ENCODE peak calls at places on chromosomes 5 and 9, in eight cellular contexts. One of them, this sample, is unnamed.

GRCh38 chr5:126015244-126016054 is 407.8 kb upstream of the GRAMD2B start:
- DNase-seq in uterus: no peak
- DNase-seq in stomach: no peak
- DNase-seq in small intestine: no peak
- DNase-seq in suprapubic skin: no peak
- DNase-seq in iPS DF 6.9: no peak
- DNase-seq in fibroblast of lung: peak; percentile 93
- DNase-seq in endothelial cell of umbilical vein: peak; percentile 18
- DNase-seq in this sample: peak; percentile 24

GRCh38 chr5:151171521-151171920 is 13.9 kb upstream of the ANXA6 start:
- DNase-seq in uterus: no peak
- DNase-seq in iPS DF 6.9: no peak
- DNase-seq in endothelial cell of umbilical vein: no peak
- DNase-seq in fibroblast of lung: no peak
- DNase-seq in small intestine: no peak
- DNase-seq in suprapubic skin: no peak
- DNase-seq in stomach: no peak
- DNase-seq in this sample: no peak

GRCh38 chr9:71587576-71588362 is 180.5 kb downstream of the CEMIP2 start:
- DNase-seq in small intestine: no peak
- DNase-seq in iPS DF 6.9: no peak
- DNase-seq in endothelial cell of umbilical vein: no peak
- DNase-seq in uterus: no peak
- DNase-seq in suprapubic skin: no peak
- DNase-seq in fibroblast of lung: peak; percentile 26
- DNase-seq in stomach: no peak
- DNase-seq in this sample: peak; percentile 86

GRCh38 chr9:116541402-116541801 is 145.7 kb upstream of the TRIM32 start:
- DNase-seq in stomach: no peak
- DNase-seq in endothelial cell of umbilical vein: no peak
- DNase-seq in uterus: no peak
- DNase-seq in iPS DF 6.9: no peak
- DNase-seq in fibroblast of lung: no peak
- DNase-seq in suprapubic skin: no peak
- DNase-seq in small intestine: peak; percentile 29
- DNase-seq in this sample: no peak

GRCh38 chr5:66818935-66819328 is 222.7 kb downstream of the MAST4 start:
- DNase-seq in iPS DF 6.9: no peak
- DNase-seq in endothelial cell of umbilical vein: no peak
- DNase-seq in stomach: no peak
- DNase-seq in small intestine: no peak
- DNase-seq in fibroblast of lung: no peak
- DNase-seq in uterus: no peak
- DNase-seq in suprapubic skin: no peak
- DNase-seq in this sample: no peak

GRCh38 chr5:42057254-42057690 is 132.2 kb downstream of the FBXO4 start:
- DNase-seq in endothelial cell of umbilical vein: peak; percentile 51
- DNase-seq in stomach: peak; percentile 57
- DNase-seq in suprapubic skin: no peak
- DNase-seq in fibroblast of lung: peak; percentile 15
- DNase-seq in small intestine: peak; percentile 39
- DNase-seq in iPS DF 6.9: peak; percentile 57
- DNase-seq in uterus: no peak
- DNase-seq in this sample: no peak

GRCh38 chr5:141948812-141949211 is 9.2 kb downstream of the PCDH12 start:
- DNase-seq in iPS DF 6.9: no peak
- DNase-seq in uterus: no peak
- DNase-seq in small intestine: no peak
- DNase-seq in stomach: no peak
- DNase-seq in suprapubic skin: no peak
- DNase-seq in endothelial cell of umbilical vein: no peak
- DNase-seq in fibroblast of lung: no peak
- DNase-seq in this sample: no peak

GRCh38 chr9:112555091-112555643 is 68.5 kb downstream of the KIAA1958 start:
- DNase-seq in small intestine: no peak
- DNase-seq in suprapubic skin: no peak
- DNase-seq in stomach: no peak
- DNase-seq in iPS DF 6.9: no peak
- DNase-seq in uterus: no peak
- DNase-seq in fibroblast of lung: no peak
- DNase-seq in endothelial cell of umbilical vein: no peak
- DNase-seq in this sample: peak; percentile 14

GRCh38 chr9:80701061-80701460 is 988.3 kb downstream of the TLE1 start:
- DNase-seq in endothelial cell of umbilical vein: no peak
- DNase-seq in iPS DF 6.9: no peak
- DNase-seq in stomach: no peak
- DNase-seq in small intestine: no peak
- DNase-seq in uterus: no peak
- DNase-seq in suprapubic skin: no peak
- DNase-seq in fibroblast of lung: peak; percentile 60
- DNase-seq in this sample: peak; percentile 29

GRCh38 chr9:80699551-80699998 is 989.8 kb downstream of the TLE1 start:
- DNase-seq in suprapubic skin: no peak
- DNase-seq in iPS DF 6.9: no peak
- DNase-seq in endothelial cell of umbilical vein: no peak
- DNase-seq in small intestine: no peak
- DNase-seq in uterus: no peak
- DNase-seq in fibroblast of lung: peak; percentile 98
- DNase-seq in stomach: no peak
- DNase-seq in this sample: peak; percentile 98

GRCh38 chr9:80692751-80693150 is 996.6 kb downstream of the TLE1 start:
- DNase-seq in suprapubic skin: no peak
- DNase-seq in stomach: no peak
- DNase-seq in fibroblast of lung: no peak
- DNase-seq in small intestine: no peak
- DNase-seq in endothelial cell of umbilical vein: no peak
- DNase-seq in uterus: no peak
- DNase-seq in iPS DF 6.9: no peak
- DNase-seq in this sample: no peak

GRCh38 chr9:80698725-80699124 is 990.6 kb downstream of the TLE1 start:
- DNase-seq in suprapubic skin: no peak
- DNase-seq in uterus: no peak
- DNase-seq in fibroblast of lung: peak; percentile 0
- DNase-seq in stomach: no peak
- DNase-seq in endothelial cell of umbilical vein: no peak
- DNase-seq in iPS DF 6.9: no peak
- DNase-seq in small intestine: no peak
- DNase-seq in this sample: no peak
- H3K27ac ChIP-seq in suprapubic skin: no peak overlapping the region
- H3K27ac ChIP-seq in uterus: peak overlapping the region; percentile 5
- H3K27ac ChIP-seq in fibroblast of lung: no peak overlapping the region
- H3K27ac ChIP-seq in stomach: no peak overlapping the region
- H3K27ac ChIP-seq in endothelial cell of umbilical vein: no peak overlapping the region
- H3K27ac ChIP-seq in iPS DF 6.9: no peak overlapping the region
- H3K27ac ChIP-seq in small intestine: no peak overlapping the region
- H3K27ac ChIP-seq in this sample: peak overlapping the region; percentile 56

GRCh38 chr5:169003721-169004481 is 297.0 kb downstream of the SLIT3 start:
- DNase-seq in suprapubic skin: no peak
- DNase-seq in stomach: peak; percentile 32
- DNase-seq in small intestine: no peak
- DNase-seq in uterus: peak; percentile 48
- DNase-seq in endothelial cell of umbilical vein: no peak
- DNase-seq in iPS DF 6.9: no peak
- DNase-seq in fibroblast of lung: no peak
- DNase-seq in this sample: no peak

GRCh38 chr5:169006206-169006605 is 294.7 kb downstream of the SLIT3 start:
- DNase-seq in fibroblast of lung: no peak
- DNase-seq in endothelial cell of umbilical vein: no peak
- DNase-seq in uterus: no peak
- DNase-seq in stomach: no peak
- DNase-seq in suprapubic skin: no peak
- DNase-seq in iPS DF 6.9: no peak
- DNase-seq in small intestine: no peak
- DNase-seq in this sample: no peak

GRCh38 chr5:169002941-169003555 is 297.9 kb downstream of the SLIT3 start:
- DNase-seq in iPS DF 6.9: no peak
- DNase-seq in suprapubic skin: no peak
- DNase-seq in uterus: no peak
- DNase-seq in endothelial cell of umbilical vein: no peak
- DNase-seq in small intestine: no peak
- DNase-seq in fibroblast of lung: no peak
- DNase-seq in stomach: no peak
- DNase-seq in this sample: no peak

GRCh38 chr5:169004551-169004950 is 296.4 kb downstream of the SLIT3 start:
- DNase-seq in iPS DF 6.9: no peak
- DNase-seq in suprapubic skin: no peak
- DNase-seq in stomach: no peak
- DNase-seq in endothelial cell of umbilical vein: no peak
- DNase-seq in small intestine: no peak
- DNase-seq in uterus: no peak
- DNase-seq in fibroblast of lung: peak; percentile 79
- DNase-seq in this sample: peak; percentile 60

DNA sequence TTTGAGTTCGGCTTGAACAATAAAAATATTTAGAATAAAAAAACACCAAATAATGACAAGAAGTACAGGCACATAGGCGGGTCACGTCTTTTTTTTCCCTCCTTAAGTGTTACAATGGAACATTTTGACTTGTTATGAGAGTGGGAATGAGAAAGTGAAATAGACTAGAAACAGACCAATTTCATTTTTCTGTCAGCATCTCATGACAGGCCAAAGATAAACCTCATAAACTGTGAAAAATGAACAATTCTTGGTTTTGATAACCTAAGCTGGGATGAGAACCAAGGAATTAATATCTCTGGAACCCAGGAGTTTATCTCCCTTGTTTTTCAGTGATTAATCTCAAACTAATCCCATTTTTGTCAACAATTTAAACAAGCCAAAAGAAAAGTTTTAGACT is 299.5 kb downstream of the SLIT3 start:
- DNase-seq in uterus: no peak
- DNase-seq in iPS DF 6.9: no peak
- DNase-seq in stomach: no peak
- DNase-seq in endothelial cell of umbilical vein: no peak
- DNase-seq in suprapubic skin: no peak
- DNase-seq in small intestine: no peak
- DNase-seq in fibroblast of lung: no peak
- DNase-seq in this sample: no peak
- H3K27ac ChIP-seq in uterus: no peak overlapping the region
- H3K27ac ChIP-seq in iPS DF 6.9: no peak overlapping the region
- H3K27ac ChIP-seq in stomach: no peak overlapping the region
- H3K27ac ChIP-seq in endothelial cell of umbilical vein: no peak overlapping the region
- H3K27ac ChIP-seq in suprapubic skin: no peak overlapping the region
- H3K27ac ChIP-seq in small intestine: no peak overlapping the region
- H3K27ac ChIP-seq in fibroblast of lung: no peak overlapping the region
- H3K27ac ChIP-seq in this sample: no peak overlapping the region

GRCh38 chr9:131743501-131743900 is 3.6 kb upstream of the RAPGEF1 start:
- DNase-seq in suprapubic skin: no peak
- DNase-seq in small intestine: no peak
- DNase-seq in endothelial cell of umbilical vein: no peak
- DNase-seq in uterus: no peak
- DNase-seq in stomach: no peak
- DNase-seq in fibroblast of lung: no peak
- DNase-seq in iPS DF 6.9: no peak
- DNase-seq in this sample: peak; percentile 26

GRCh38 chr9:131744715-131745201 is 4.9 kb upstream of the RAPGEF1 start:
- DNase-seq in suprapubic skin: no peak
- DNase-seq in stomach: no peak
- DNase-seq in iPS DF 6.9: no peak
- DNase-seq in fibroblast of lung: no peak
- DNase-seq in uterus: no peak
- DNase-seq in small intestine: no peak
- DNase-seq in endothelial cell of umbilical vein: no peak
- DNase-seq in this sample: no peak

GRCh38 chr9:131747352-131747751 is 7.5 kb upstream of the RAPGEF1 start:
- DNase-seq in small intestine: peak; percentile 57
- DNase-seq in uterus: no peak
- DNase-seq in suprapubic skin: no peak
- DNase-seq in endothelial cell of umbilical vein: peak; percentile 72
- DNase-seq in iPS DF 6.9: no peak
- DNase-seq in fibroblast of lung: peak; percentile 43
- DNase-seq in stomach: no peak
- DNase-seq in this sample: no peak

GRCh38 chr9:131744171-131744714 is 4.4 kb upstream of the RAPGEF1 start:
- DNase-seq in suprapubic skin: no peak
- DNase-seq in stomach: peak; percentile 75
- DNase-seq in fibroblast of lung: peak; percentile 18
- DNase-seq in iPS DF 6.9: no peak
- DNase-seq in small intestine: peak; percentile 69
- DNase-seq in endothelial cell of umbilical vein: no peak
- DNase-seq in uterus: no peak
- DNase-seq in this sample: peak; percentile 59

GRCh38 chr9:131745611-131746010 is 5.7 kb upstream of the RAPGEF1 start:
- DNase-seq in stomach: no peak
- DNase-seq in uterus: no peak
- DNase-seq in iPS DF 6.9: no peak
- DNase-seq in endothelial cell of umbilical vein: no peak
- DNase-seq in suprapubic skin: no peak
- DNase-seq in fibroblast of lung: no peak
- DNase-seq in small intestine: no peak
- DNase-seq in this sample: no peak
- H3K27ac ChIP-seq in stomach: no peak overlapping the region
- H3K27ac ChIP-seq in uterus: no peak overlapping the region
- H3K27ac ChIP-seq in iPS DF 6.9: no peak overlapping the region
- H3K27ac ChIP-seq in endothelial cell of umbilical vein: no peak overlapping the region
- H3K27ac ChIP-seq in suprapubic skin: no peak overlapping the region
- H3K27ac ChIP-seq in fibroblast of lung: no peak overlapping the region
- H3K27ac ChIP-seq in small intestine: no peak overlapping the region
- H3K27ac ChIP-seq in this sample: no peak overlapping the region

GRCh38 chr5:61635271-61635670 is 303.2 kb downstream of the ZSWIM6 start:
- DNase-seq in uterus: no peak
- DNase-seq in stomach: no peak
- DNase-seq in fibroblast of lung: no peak
- DNase-seq in endothelial cell of umbilical vein: no peak
- DNase-seq in iPS DF 6.9: no peak
- DNase-seq in suprapubic skin: no peak
- DNase-seq in small intestine: no peak
- DNase-seq in this sample: no peak

GRCh38 chr5:61632064-61632463 is 300.0 kb downstream of the ZSWIM6 start:
- DNase-seq in endothelial cell of umbilical vein: no peak
- DNase-seq in fibroblast of lung: no peak
- DNase-seq in suprapubic skin: no peak
- DNase-seq in uterus: no peak
- DNase-seq in stomach: no peak
- DNase-seq in iPS DF 6.9: no peak
- DNase-seq in small intestine: no peak
- DNase-seq in this sample: no peak

GRCh38 chr5:61626639-61627282 is 294.7 kb downstream of the ZSWIM6 start:
- DNase-seq in suprapubic skin: no peak
- DNase-seq in fibroblast of lung: no peak
- DNase-seq in small intestine: no peak
- DNase-seq in stomach: no peak
- DNase-seq in uterus: no peak
- DNase-seq in endothelial cell of umbilical vein: no peak
- DNase-seq in iPS DF 6.9: no peak
- DNase-seq in this sample: no peak

GRCh38 chr5:61630908-61631307 is 298.9 kb downstream of the ZSWIM6 start:
- DNase-seq in uterus: no peak
- DNase-seq in iPS DF 6.9: no peak
- DNase-seq in endothelial cell of umbilical vein: no peak
- DNase-seq in suprapubic skin: no peak
- DNase-seq in stomach: no peak
- DNase-seq in fibroblast of lung: no peak
- DNase-seq in small intestine: no peak
- DNase-seq in this sample: no peak

DNA sequence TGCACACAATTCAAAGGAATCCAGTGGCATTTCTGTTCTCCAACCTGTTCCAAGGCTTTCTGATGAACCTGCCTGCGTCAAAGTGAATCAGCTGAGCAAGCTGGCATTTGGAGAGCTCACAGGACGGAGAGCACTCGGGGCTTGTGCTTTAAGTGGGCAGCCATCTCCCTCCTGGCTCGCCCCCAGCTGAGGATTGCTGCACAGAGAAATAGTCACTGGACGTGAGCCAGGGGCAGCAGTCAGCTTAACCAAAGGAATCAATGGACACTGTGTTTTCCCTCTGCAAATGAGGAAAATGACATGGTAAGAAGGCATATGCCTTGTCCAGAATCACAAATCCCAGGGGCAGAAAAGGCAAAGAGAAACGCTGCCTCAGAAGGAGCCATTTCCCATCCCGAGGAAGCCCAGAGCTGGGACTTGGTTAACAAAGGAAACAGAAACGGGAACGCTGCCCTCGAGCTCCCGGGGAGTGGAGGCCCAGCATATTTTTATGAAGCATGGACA is 299.4 kb downstream of the ZSWIM6 start:
- DNase-seq in iPS DF 6.9: no peak
- DNase-seq in uterus: no peak
- DNase-seq in small intestine: no peak
- DNase-seq in stomach: no peak
- DNase-seq in suprapubic skin: no peak
- DNase-seq in endothelial cell of umbilical vein: peak; percentile 51
- DNase-seq in fibroblast of lung: peak; percentile 65
- DNase-seq in this sample: no peak
- H3K27ac ChIP-seq in iPS DF 6.9: no peak overlapping the region
- H3K27ac ChIP-seq in uterus: no peak overlapping the region
- H3K27ac ChIP-seq in small intestine: no peak overlapping the region
- H3K27ac ChIP-seq in stomach: peak overlapping the region; percentile 62
- H3K27ac ChIP-seq in suprapubic skin: peak overlapping the region; percentile 8
- H3K27ac ChIP-seq in endothelial cell of umbilical vein: no peak overlapping the region
- H3K27ac ChIP-seq in fibroblast of lung: no peak overlapping the region
- H3K27ac ChIP-seq in this sample: no peak overlapping the region

This sample was measured in foreskin keratinocyte.